ENCODE peak calls at places on chromosomes 16 and 17, in five cellular contexts. V is heart right ventricle; M is CD4-positive, alpha-beta T cell; A is A673; G is PC-3. Q is an unnamed sample.
A peak's percentile ranks its signal among the peaks of the same experiment; 100 is the strongest.

GRCh38 chr17:61155590-61156181 is 244.0 kb upstream of the TBX2 start:
- DNase-seq in V (no peak), M (no peak), A (no peak), G (no peak), Q (no peak)

GRCh38 chr16:84486551-84487235 is 17.8 kb downstream of the MEAK7 start:
- DNase-seq in V (no peak), M (no peak), A (no peak), G (no peak), Q (no peak)

GRCh38 chr17:30148376-30148775 is 31.8 kb downstream of the NSRP1 start:
- DNase-seq in V (no peak), M (no peak), A (no peak), G (no peak), Q (no peak)

GRCh38 chr16:49274936-49275730 is 6.5 kb downstream of the CBLN1 start:
- DNase-seq in V (no peak), M (no peak), A (no peak), G (no peak), Q (no peak)

GRCh38 chr17:74417178-74418045 is 14.5 kb upstream of the GPRC5C start:
- DNase-seq in V (no peak), M (no peak), A (no peak), G (peak; percentile 98), Q (no peak)

GRCh38 chr17:54902611-54903010 is 2.0 kb downstream of the TOM1L1 start:
- DNase-seq in V (no peak), M (no peak), A (no peak), G (no peak), Q (no peak)

GRCh38 chr17:27296427-27296979 is 2.6 kb downstream of the WSB1 start:
- DNase-seq in V (no peak), M (no peak), A (no peak), G (peak; percentile 66), Q (no peak)

GRCh38 chr17:14080847-14081251 is 11.5 kb downstream of the COX10 start:
- DNase-seq in V (no peak), M (no peak), A (no peak), G (no peak), Q (no peak)

GRCh38 chr16:85969591-85969990 is 70.6 kb downstream of the IRF8 start:
- DNase-seq in V (no peak), M (no peak), A (no peak), G (no peak), Q (no peak)

GRCh38 chr17:35460354-35460851 is 11.8 kb upstream of the SLFN13 start:
- DNase-seq in V (peak; percentile 23), M (peak; percentile 65), A (no peak), G (peak; percentile 76), Q (peak; percentile 39)

GRCh38 chr17:79808763-79809529 is 12.1 kb upstream of the CBX8 start:
- DNase-seq in V (no peak), M (no peak), A (no peak), G (peak; percentile 80), Q (no peak)

GRCh38 chr17:6755731-6756184 is at the start of gene XAF1:
- DNase-seq in V (peak; percentile 32), M (peak; percentile 21), A (no peak), G (no peak), Q (no peak)

GRCh38 chr16:3485821-3486505 is 9.3 kb downstream of the C16orf90 start:
- DNase-seq in V (no peak), M (no peak), A (no peak), G (no peak), Q (no peak)

GRCh38 chr16:30381351-30382041 is 865 bp downstream of the SEPTIN1 start:
- DNase-seq in V (no peak), M (no peak), A (no peak), G (no peak), Q (no peak)

GRCh38 chr17:82330322-82331239 is 3.0 kb downstream of the SECTM1 start:
- DNase-seq in V (peak; percentile 42), M (no peak), A (peak; percentile 64), G (peak; percentile 63), Q (no peak)

GRCh38 chr16:3157229-3158013 is 22.6 kb downstream of the ZNF213 start:
- DNase-seq in V (peak; percentile 53), M (peak; percentile 58), A (peak; percentile 96), G (peak; percentile 94), Q (no peak)

GRCh38 chr17:31788956-31789355 is 70.1 kb downstream of the COPRS start:
- DNase-seq in V (no peak), M (no peak), A (no peak), G (no peak), Q (no peak)

DNA sequence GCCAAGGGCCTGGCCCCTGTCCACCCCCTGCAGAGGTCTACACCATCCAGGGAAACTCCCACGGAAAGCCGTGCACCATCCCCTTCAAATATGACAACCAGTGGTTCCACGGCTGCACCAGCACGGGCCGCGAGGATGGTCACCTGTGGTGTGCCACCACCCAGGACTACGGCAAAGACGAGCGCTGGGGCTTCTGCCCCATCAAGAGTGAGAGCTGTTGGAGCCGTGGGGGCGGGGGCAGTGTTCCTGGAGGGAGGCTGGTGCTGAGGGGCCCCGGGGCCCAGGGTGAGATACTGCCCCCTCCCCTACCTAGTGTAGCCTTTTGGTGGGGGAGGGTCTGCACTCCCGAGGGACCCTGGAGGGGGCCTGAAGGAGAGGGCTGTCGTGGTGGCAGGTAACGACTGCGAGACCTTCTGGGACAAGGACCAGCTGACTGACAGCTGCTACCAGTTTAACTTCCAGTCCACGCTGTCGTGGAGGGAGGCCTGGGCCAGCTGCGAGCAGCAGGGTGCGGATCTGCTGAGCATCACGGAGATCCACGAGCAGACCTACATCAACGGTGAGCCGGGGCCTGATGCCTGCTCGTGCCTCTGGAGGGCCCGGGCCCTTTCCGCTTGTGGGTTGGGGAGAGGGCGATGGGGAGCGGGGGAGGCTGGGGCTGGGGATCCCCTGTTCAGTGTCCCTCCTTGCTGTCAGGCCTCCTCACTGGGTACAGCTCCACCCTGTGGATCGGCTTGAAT is 38.8 kb downstream of the MRC2 start:
- DNase-seq in V (no peak), M (no peak), A (no peak), G (no peak), Q (no peak)
- TF ChIP-seq CTCF in V (no peak), M (no peak), A (no peak), G (no peak), Q (no peak)

GRCh38 chr16:88288303-88288702 is 94.5 kb upstream of the ZNF469 start:
- DNase-seq in V (no peak), M (no peak), A (no peak), G (no peak), Q (no peak)
- TF ChIP-seq CTCF in V (no peak), M (no peak), A (no peak), G (no peak), Q (no peak)

DNA sequence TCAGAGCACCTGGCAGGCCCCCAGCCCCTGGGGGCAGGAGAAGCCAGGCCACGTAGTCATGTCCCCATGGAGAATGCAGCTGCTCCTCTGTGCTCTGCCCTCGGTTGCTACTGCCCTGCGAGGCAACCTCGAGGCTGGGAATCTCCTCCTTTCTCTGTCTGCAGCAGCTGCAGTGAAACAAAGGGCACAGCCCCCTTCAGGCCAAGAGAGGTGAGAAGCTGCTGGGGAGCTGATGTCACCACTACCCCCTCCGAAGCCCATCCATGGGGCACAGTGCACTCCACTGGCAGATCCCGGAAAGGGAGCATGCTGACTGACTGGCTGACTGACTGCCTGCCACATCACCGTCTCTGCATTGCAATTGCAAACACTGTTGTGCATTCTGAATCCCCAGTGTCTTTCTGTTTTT is 103.7 kb downstream of the GRIN2A start:
- DNase-seq in V (no peak), M (no peak), A (no peak), G (no peak), Q (no peak)
- TF ChIP-seq CTCF in V (no peak), M (no peak), A (no peak), G (no peak), Q (peak; percentile 31)

DNA sequence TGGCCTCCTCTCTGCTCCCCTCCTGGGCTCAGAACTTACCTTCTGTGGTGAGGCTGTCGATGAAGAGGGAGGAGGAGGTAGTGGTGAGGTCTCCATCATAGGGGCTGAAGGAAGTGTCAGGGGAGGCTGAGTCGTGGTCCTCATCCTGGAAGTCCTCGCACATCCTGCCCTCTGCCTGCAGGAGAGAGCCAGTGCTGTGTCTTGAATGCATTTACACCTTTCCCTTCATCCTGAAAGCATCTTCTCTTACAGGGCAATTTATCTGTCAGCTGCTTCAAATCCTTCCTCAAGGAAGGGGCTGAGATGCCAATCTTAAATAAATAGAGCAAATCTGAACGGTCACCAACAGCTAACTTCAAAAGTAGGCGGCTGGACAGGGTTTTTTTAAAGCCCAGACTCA is 73.6 kb downstream of the PLXDC1 start:
- DNase-seq in V (no peak), M (no peak), A (no peak), G (no peak), Q (no peak)
- TF ChIP-seq CTCF in V (no peak), M (no peak), A (no peak), G (no peak), Q (no peak)

GRCh38 chr17:62995377-62995885 is 29.4 kb downstream of the TANC2 start:
- DNase-seq in V (no peak), M (no peak), A (peak; percentile 49), G (peak; percentile 65), Q (no peak)
- TF ChIP-seq CTCF in V (peak; percentile 38), M (peak; percentile 16), A (peak; percentile 70), G (peak; percentile 92), Q (peak; percentile 66)

DNA sequence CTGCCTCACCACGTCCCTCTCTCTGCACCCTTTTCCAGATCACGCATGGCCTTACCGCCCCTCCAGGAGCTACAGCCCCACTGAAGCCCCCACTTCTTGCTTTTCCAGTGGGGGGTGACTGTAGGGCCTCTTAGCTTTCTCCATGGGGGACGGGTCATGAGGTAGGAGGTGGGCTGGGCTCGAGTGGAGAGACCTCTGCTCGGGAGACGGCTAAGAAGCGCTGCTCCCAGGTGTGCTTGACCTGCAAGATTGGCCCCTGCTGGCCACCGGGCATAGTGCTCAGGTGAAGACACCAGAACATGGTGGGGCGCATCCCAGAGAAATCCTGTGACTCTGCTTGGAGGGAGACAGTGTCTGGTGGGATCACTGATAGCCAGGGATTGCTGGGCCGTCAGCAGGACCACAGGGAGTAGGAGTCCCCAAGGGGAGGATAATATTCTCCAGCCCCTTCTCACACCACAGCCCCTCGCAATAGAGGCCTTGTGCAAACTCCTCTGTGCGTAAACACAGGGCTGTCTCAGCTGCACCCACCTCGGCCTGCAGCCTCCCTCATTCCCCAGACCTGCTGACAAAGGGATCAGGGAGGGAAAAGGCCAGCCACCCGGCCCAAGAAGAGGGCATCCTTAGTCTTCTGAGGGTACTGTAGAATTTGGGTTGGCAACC is 8.9 kb upstream of the GALK1 start:
- DNase-seq in V (no peak), M (no peak), A (no peak), G (no peak), Q (no peak)
- TF ChIP-seq CTCF in V (no peak), M (no peak), A (no peak), G (peak; percentile 39), Q (peak; percentile 44)

Q was measured in progenitor cell of endocrine pancreas.